ENCODE peak calls at places on chromosomes 4 and X, in six cellular contexts. Z is left cardiac atrium, Y is EH, T is mammary epithelial cell, C is MV-4-11, X is A172. B is an unnamed sample.

GRCh38 chr4:164937576-164938270 is 39.7 kb downstream of the TRIM61 start:
- DNase-seq in C (no peak), X (no peak), Y (peak; percentile 31), T (no peak), Z (no peak), B (peak; percentile 56)

GRCh38 chr4:181659202-181659601 is 584.0 kb upstream of the TENM3 start:
- DNase-seq in C (no peak), Z (no peak), X (no peak), T (no peak), Y (no peak), B (peak; percentile 48)

GRCh38 chrX:39633293-39633692 is 464.5 kb downstream of the BCOR start:
- DNase-seq in Z (no peak), C (peak; percentile 88), X (peak; percentile 22), Y (peak; percentile 49), T (peak; percentile 49), B (peak; percentile 85)

GRCh38 chrX:94204524-94204923 is 530.5 kb downstream of the FAM133A start:
- DNase-seq in X (no peak), Z (no peak), Y (no peak), C (no peak), T (peak; percentile 1), B (peak; percentile 53)

GRCh38 chr4:16289872-16290554 is 63.7 kb upstream of the TAPT1 start:
- DNase-seq in Z (no peak), Y (peak; percentile 49), X (peak; percentile 20), T (no peak), C (no peak), B (peak; percentile 77)

GRCh38 chr4:78710536-78710935 is 65.6 kb upstream of the BMP2K start:
- DNase-seq in Z (no peak), Y (peak; percentile 71), X (peak; percentile 2), T (peak; percentile 89), C (no peak), B (no peak)

GRCh38 chrX:149248073-149248625 is 257.0 kb downstream of the IDS start:
- DNase-seq in X (no peak), T (peak; percentile 16), Y (no peak), C (no peak), Z (no peak), B (no peak)

GRCh38 chr4:69860521-69861298 is 765 bp upstream of the SULT1E1 start:
- DNase-seq in X (no peak), Y (no peak), Z (no peak), T (peak; percentile 66), C (no peak), B (no peak)

GRCh38 chrX:153384390-153384789 is 16.8 kb downstream of the PNMA6E start:
- DNase-seq in T (no peak), Y (no peak), X (no peak), C (no peak), Z (no peak), B (no peak)

GRCh38 chr4:42671431-42672194 is 14.7 kb upstream of the ATP8A1 start:
- DNase-seq in Y (no peak), T (no peak), X (no peak), Z (no peak), C (no peak), B (no peak)

GRCh38 chrX:46561931-46562721 is 11.4 kb upstream of the CHST7 start:
- DNase-seq in Z (no peak), X (no peak), Y (peak; percentile 8), T (no peak), C (peak; percentile 87), B (peak; percentile 6)

GRCh38 chrX:1909419-1910206 is 294.8 kb downstream of the ASMT start:
- DNase-seq in Y (peak; percentile 63), X (no peak), Z (no peak), C (peak; percentile 49), T (no peak), B (no peak)

B was measured in OCI-M1.